ENCODE peak calls at places on chromosomes 16 and 17, in seven cellular contexts. C is breast epithelium, P is transverse colon, E is SK-N-SH, X is GM23338, O is HepG2, S is prostate gland. D is an unnamed sample. For H3K36me3, the result is how much of the 10 kb centered on the place peaks cover.

GRCh38 chr17:8190506-8190905 is 526 bp upstream of the BORCS6 start:
- DNase-seq in O (no peak), C (no peak), P (no peak), X (no peak), S (no peak), E (no peak), D (no peak)

GRCh38 chr17:16937431-16937830 is 34.5 kb downstream of the TNFRSF13B start:
- DNase-seq in S (no peak), C (no peak), E (no peak), P (no peak), O (no peak), X (no peak), D (peak)

GRCh38 chr16:68065716-68066305 is 19.4 kb upstream of the NFATC3 start:
- DNase-seq in C (no peak), S (no peak), O (no peak), X (no peak), E (no peak), P (no peak), D (peak)

GRCh38 chr17:28669918-28670317 is 7.9 kb downstream of the SUPT6H start:
- DNase-seq in X (no peak), C (no peak), P (no peak), O (no peak), S (no peak), E (no peak), D (no peak)

GRCh38 chr17:73581379-73581778 is 62.9 kb downstream of the SDK2 start:
- DNase-seq in S (no peak), E (no peak), O (no peak), X (no peak), C (no peak), P (no peak), D (no peak)

GRCh38 chr17:37743875-37744632 is 805 bp downstream of the HNF1B start:
- DNase-seq in C (no peak), S (peak), O (peak), E (peak), P (peak), X (peak), D (peak)

GRCh38 chr17:14044702-14045101 is 24.6 kb upstream of the COX10 start:
- DNase-seq in P (no peak), C (no peak), X (no peak), O (no peak), E (no peak), S (no peak), D (no peak)

GRCh38 chr17:48056879-48057278 is 8.7 kb downstream of the NFE2L1 start:
- DNase-seq in S (no peak), O (no peak), P (no peak), E (no peak), C (no peak), X (no peak), D (no peak)

GRCh38 chr16:22782299-22782698 is 31.7 kb upstream of the HS3ST2 start:
- DNase-seq in C (no peak), X (no peak), E (peak), P (no peak), S (no peak), O (no peak), D (no peak)

GRCh38 chr17:80446645-80447405 is 29.6 kb downstream of the NPTX1 start:
- DNase-seq in E (no peak), S (no peak), C (no peak), X (no peak), P (no peak), O (no peak), D (no peak)

GRCh38 chr17:66514227-66514806 is 211.9 kb downstream of the PRKCA start:
- DNase-seq in P (no peak), S (no peak), C (no peak), X (no peak), E (no peak), O (no peak), D (no peak)

GRCh38 chr16:70706948-70707465 is 21.2 kb upstream of the MTSS2 start:
- DNase-seq in X (no peak), C (peak), P (no peak), O (no peak), E (no peak), S (peak), D (no peak)

GRCh38 chr17:45429338-45430005 is 3.2 kb downstream of the ARHGAP27 start:
- DNase-seq in E (no peak), C (no peak), X (peak), S (no peak), P (no peak), O (no peak), D (peak)

GRCh38 chr17:28818705-28819295 is 23.8 kb downstream of the FAM222B start:
- DNase-seq in C (no peak), O (no peak), X (no peak), E (no peak), S (no peak), P (no peak), D (no peak)

DNA sequence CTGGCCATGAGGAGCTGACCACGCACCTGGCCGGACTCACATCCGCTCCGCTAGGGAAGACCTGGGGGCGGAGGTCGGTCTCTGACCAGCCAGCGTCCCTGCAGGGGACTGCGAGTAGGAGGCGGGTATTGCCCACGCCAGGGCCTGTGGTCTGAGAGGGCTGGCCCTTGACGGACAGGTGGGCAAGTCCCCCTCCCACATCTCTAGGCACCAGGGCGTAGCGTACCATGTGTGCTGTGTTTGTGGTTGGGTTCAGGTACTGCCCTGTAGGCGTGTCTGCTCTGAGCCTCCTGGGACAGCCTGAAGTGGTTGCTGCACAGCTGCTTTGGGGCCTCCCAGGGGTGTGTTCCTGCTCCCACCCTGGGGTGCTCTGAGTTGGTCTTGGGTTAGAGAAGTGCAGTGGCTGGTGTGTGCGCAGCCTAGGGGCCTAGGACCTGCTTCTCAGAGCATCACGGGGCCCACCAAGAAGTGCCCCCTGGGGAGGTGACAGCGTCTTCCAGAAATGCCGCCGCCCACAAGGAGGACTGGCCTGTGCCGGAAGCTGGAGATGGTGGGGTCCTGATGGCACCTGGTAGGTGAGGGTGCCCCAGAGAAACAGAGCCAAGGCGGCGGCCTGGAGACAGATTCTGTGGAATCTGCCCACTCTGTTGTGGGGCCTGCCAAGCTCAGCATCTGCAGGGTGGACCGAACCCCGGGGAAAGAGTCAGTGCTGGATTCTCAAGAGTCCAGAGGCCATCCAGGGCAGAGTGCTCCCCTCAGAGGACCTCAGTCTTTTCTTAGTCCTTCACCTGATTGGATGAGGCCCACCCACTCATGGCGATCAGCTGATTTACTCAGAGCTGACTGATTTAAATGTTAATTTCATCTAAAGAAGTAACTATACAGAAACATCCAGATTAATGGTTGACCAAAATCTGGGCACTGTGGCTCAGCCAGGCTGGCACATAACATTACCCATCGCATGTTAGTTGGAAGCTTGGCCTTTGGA is 48.3 kb downstream of the WDR45B start:
- DNase-seq in P (no peak), C (no peak), X (no peak), E (peak), S (no peak), O (no peak), D (no peak)
- TF ChIP-seq POLR2AphosphoS5 in P (no peak), C (no peak), X (no peak), E (no peak), S (no peak), O (no peak), D (no peak)

DNA sequence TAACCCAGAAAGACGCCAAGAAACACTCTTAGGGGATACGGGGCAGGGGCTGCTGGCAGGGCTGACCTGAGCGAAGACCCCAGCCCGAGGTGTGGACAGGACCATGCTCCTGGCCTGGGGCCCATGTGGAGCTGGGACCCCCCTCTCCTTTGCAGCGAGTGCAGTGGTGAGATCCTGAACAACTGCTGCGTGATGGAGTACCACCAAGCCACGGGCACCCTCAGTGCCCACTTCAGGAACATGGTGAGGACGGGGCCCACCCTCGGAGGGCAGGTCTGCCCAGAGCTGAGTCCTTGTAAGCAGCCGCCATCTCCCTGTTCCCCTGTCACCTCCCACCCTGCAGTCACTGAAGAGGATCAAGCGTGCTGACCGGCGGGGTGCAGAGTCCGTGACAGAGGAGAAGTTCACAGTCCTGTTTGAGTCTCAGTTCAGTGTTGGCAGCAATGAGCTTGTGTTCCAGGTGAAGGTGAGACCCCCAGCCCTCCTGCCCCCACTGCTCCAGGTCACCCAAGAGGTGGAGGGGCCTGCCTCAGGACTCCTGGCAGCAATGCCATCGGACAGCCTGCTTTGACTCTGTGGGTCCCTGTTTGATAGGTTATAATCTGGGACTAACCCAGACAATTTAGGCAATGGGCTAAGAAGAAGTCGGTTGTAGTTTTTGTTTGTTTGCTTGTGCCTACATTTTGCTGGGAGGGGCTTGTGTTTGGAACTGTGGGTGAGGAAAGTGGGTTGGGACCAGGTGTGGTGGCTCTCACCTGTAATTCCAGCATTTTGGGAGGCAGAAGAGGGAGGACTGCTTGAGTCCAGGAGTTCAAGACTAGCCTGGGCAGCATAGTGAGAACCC is 16.1 kb downstream of the STAT5A start:
- DNase-seq in E (no peak), X (no peak), C (no peak), P (no peak), S (no peak), O (peak), D (no peak)
- H3K36me3 ChIP-seq in E (under half), X (under half), C (under half), P (under half), S (under half), O (under half), D (half or more)

GRCh38 chr17:18187226-18187625 is 3.6 kb downstream of the ALKBH5 start:
- DNase-seq in S (no peak), O (peak), P (no peak), C (no peak), X (no peak), E (peak), D (no peak)
- H3K4me3 ChIP-seq in S (peak), O (peak), P (no peak), C (peak), X (peak), E (peak), D (peak)

DNA sequence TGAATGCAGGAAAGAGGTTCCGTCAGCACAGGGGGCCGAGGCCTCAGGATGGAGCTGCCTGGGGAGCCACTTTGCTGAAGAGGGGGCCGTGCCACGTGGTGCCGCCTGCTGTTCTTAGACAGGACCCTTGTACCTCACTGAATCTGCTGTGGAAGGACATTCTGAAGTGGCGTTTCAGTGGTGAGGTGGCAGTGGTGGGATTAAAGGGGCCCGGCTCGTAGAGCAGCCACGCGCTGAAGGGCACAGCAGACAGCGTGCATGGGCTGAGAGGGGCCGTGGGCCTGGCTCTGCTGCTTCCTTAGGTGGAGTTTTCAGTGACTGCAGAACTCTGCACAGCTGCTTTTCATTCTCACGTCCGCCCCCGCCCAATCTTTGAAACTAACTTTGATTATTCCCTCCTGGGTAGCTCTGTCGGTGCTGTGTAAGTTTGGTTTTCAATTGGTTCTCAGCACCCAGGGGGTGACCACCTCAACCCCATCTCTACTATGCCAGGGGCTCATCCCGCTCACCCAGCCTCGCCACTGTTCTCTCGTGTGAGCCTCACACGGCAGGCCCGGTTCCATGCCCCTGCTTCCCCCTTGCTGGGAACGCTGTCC is 70.3 kb downstream of the SEC14L1 start:
- DNase-seq in O (no peak), S (no peak), E (no peak), P (no peak), C (no peak), X (no peak), D (no peak)
- TF ChIP-seq POLR2AphosphoS5 in O (no peak), S (no peak), E (no peak), P (no peak), C (no peak), X (no peak), D (no peak)

D was measured in stomach.